ENCODE peak calls at places on chromosomes 6 and 20, in eight cellular contexts. Y is SK-N-SH, I is lower lobe of right lung, L is Panc1, K is upper lobe of right lung, B is endodermal cell, T is prostate gland, U is cardiac muscle cell. C is an unnamed sample. For H3K4me1, the result is how much of the 10 kb centered on the place peaks cover.

GRCh38 chr6:41505084-41506049 is 40.8 kb upstream of the FOXP4 start:
- DNase-seq in Y (peak), L (no peak), K (peak), U (peak), T (peak), B (peak), I (peak), C (peak)

GRCh38 chr6:57013501-57013900 is 33.0 kb upstream of the KIAA1586 start:
- DNase-seq in I (no peak), K (no peak), U (no peak), Y (no peak), T (no peak), L (no peak), B (no peak), C (peak)

GRCh38 chr20:61437280-61438206 is 185.5 kb downstream of the CDH4 start:
- DNase-seq in B (peak), K (no peak), T (peak), Y (no peak), U (peak), L (no peak), I (no peak), C (peak)

GRCh38 chr20:52078289-52078688 is 113.3 kb downstream of the ZFP64 start:
- DNase-seq in L (no peak), U (no peak), T (no peak), B (no peak), I (no peak), K (no peak), Y (no peak), C (no peak)

GRCh38 chr6:8237668-8238067 is 135.3 kb upstream of the EEF1E1 start:
- DNase-seq in I (no peak), L (no peak), U (peak), B (no peak), K (no peak), Y (peak), T (no peak), C (no peak)

GRCh38 chr6:69116658-69117057 is 481.6 kb downstream of the ADGRB3 start:
- DNase-seq in K (no peak), L (no peak), I (no peak), B (no peak), T (no peak), U (no peak), Y (no peak), C (no peak)

GRCh38 chr20:32589256-32589655 is 4.1 kb upstream of the NOL4L start:
- DNase-seq in L (no peak), B (no peak), U (no peak), T (no peak), I (no peak), Y (no peak), K (no peak), C (peak)

GRCh38 chr20:38057351-38057972 is 23.9 kb downstream of the RPRD1B start:
- DNase-seq in K (peak), T (peak), B (peak), Y (peak), L (peak), I (peak), U (peak), C (peak)

GRCh38 chr6:147205690-147206600 is 1.7 kb downstream of the STXBP5 start:
- DNase-seq in B (no peak), L (no peak), I (no peak), U (no peak), Y (peak), K (no peak), T (no peak), C (peak)

DNA sequence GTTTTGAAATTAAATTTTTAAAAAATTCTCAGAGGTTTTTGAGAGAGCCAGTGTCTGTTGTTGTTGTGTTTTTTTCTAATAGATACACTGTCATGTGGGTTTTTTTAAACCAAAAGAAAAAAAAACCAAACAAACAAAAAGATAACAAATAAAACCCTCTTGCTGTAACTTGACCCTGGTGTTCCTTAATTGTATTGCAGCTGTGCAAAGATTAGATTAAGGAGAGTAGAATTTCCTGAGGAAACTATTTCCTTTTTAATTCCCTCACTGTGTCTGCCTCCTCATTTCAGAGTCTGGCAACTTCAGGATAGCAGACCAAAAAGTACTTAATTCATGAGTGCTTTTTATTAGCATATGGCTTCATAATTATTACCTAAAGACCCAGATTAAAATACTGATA is 281.9 kb downstream of the EPM2A start:
- DNase-seq in B (no peak), K (no peak), U (no peak), L (no peak), T (no peak), Y (peak), I (no peak), C (no peak)
- TF ChIP-seq CTCF in B (peak), K (peak), U (peak), L (peak), T (no peak), Y (peak), I (peak), C (no peak)

GRCh38 chr6:137697267-137697938 is 169.7 kb upstream of the TNFAIP3 start:
- DNase-seq in K (no peak), I (no peak), B (peak), L (no peak), T (no peak), U (peak), Y (no peak), C (peak)

GRCh38 chr6:137699036-137699683 is 167.9 kb upstream of the TNFAIP3 start:
- DNase-seq in B (no peak), L (no peak), T (no peak), K (no peak), I (no peak), Y (no peak), U (no peak), C (no peak)

GRCh38 chr6:137698636-137699035 is 168.4 kb upstream of the TNFAIP3 start:
- DNase-seq in Y (no peak), B (no peak), T (no peak), U (no peak), L (no peak), K (no peak), I (no peak), C (no peak)

GRCh38 chr6:137693737-137694136 is 173.3 kb upstream of the TNFAIP3 start:
- DNase-seq in B (no peak), U (no peak), K (no peak), I (no peak), T (no peak), Y (no peak), L (no peak), C (no peak)

DNA sequence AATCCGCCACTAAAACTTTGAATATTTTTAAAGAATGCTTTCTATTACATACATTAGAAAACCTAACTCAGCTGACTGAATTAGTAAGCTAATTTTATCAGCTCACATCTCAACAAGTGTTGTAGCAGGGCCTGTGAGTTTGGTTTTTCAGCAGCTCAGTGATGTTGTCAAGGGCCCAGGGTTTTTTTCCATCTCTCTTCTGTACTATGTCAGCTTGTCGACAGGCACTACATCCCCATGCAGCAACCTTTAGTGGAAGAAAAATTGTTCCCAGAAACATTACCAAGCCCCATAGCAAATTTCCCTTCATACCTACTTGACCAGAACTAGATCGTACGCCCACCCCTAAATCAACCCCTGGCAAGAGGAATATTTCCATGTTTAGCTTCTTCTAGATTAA is 170.3 kb upstream of the TNFAIP3 start:
- DNase-seq in U (peak), I (no peak), Y (no peak), K (no peak), B (no peak), T (no peak), L (no peak), C (no peak)
- H3K27ac ChIP-seq in U (peak), I (peak), Y (no peak), K (no peak), B (no peak), T (no peak), L (peak), C (no peak)

GRCh38 chr6:163420315-163420667 is 5.8 kb downstream of the QKI start:
- DNase-seq in B (no peak), Y (no peak), T (no peak), I (no peak), U (peak), K (no peak), L (no peak), C (no peak)
- H3K4me1 ChIP-seq in B (under half), Y (under half), T (under half), I (half or more), U (under half), K (half or more), L (under half), C (under half)

DNA sequence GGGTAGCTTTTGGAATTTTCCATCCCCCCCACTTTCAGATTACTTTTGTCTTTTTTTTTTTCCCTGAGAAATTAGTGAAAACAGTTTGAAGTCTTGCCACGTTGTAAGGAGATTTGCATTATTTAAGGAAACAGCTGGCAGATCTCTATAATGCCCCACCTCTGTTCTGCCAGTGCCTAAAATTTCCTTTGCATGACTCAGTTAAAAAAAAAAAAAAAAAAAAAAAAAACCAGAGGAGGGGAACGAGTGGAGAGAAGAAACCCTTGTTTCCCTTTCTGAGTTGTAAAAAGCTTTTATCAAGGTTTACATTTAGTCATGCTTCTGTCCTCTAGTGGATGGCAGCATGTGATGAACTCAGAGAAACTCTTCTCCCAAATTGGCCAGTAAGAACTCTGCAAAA is 33.5 kb downstream of the CARMIL1 start:
- DNase-seq in L (no peak), B (no peak), K (no peak), T (no peak), U (no peak), Y (no peak), I (no peak), C (peak)
- TF ChIP-seq CTCF in L (no peak), B (peak), K (no peak), T (no peak), U (peak), Y (no peak), I (no peak), C (peak)

GRCh38 chr6:131999545-132000146 is 48.5 kb upstream of the CCN2 start:
- DNase-seq in B (no peak), T (no peak), L (no peak), U (no peak), Y (no peak), K (no peak), I (no peak), C (no peak)
- H3K27ac ChIP-seq in B (no peak), T (no peak), L (no peak), U (no peak), Y (no peak), K (no peak), I (no peak), C (no peak)

GRCh38 chr6:43705996-43706395 is 18.4 kb upstream of the MRPS18A start:
- DNase-seq in K (no peak), Y (no peak), L (no peak), T (no peak), B (no peak), I (no peak), U (no peak), C (peak)

GRCh38 chr6:43703512-43704429 is 16.2 kb upstream of the MRPS18A start:
- DNase-seq in L (no peak), U (no peak), T (no peak), I (no peak), B (no peak), K (no peak), Y (no peak), C (no peak)

GRCh38 chr6:43702147-43702521 is 14.5 kb upstream of the MRPS18A start:
- DNase-seq in I (no peak), K (no peak), Y (no peak), B (no peak), T (no peak), L (no peak), U (no peak), C (no peak)

GRCh38 chr6:43699564-43700186 is 12.1 kb upstream of the MRPS18A start:
- DNase-seq in T (peak), K (no peak), L (no peak), Y (no peak), I (no peak), B (peak), U (no peak), C (peak)

DNA sequence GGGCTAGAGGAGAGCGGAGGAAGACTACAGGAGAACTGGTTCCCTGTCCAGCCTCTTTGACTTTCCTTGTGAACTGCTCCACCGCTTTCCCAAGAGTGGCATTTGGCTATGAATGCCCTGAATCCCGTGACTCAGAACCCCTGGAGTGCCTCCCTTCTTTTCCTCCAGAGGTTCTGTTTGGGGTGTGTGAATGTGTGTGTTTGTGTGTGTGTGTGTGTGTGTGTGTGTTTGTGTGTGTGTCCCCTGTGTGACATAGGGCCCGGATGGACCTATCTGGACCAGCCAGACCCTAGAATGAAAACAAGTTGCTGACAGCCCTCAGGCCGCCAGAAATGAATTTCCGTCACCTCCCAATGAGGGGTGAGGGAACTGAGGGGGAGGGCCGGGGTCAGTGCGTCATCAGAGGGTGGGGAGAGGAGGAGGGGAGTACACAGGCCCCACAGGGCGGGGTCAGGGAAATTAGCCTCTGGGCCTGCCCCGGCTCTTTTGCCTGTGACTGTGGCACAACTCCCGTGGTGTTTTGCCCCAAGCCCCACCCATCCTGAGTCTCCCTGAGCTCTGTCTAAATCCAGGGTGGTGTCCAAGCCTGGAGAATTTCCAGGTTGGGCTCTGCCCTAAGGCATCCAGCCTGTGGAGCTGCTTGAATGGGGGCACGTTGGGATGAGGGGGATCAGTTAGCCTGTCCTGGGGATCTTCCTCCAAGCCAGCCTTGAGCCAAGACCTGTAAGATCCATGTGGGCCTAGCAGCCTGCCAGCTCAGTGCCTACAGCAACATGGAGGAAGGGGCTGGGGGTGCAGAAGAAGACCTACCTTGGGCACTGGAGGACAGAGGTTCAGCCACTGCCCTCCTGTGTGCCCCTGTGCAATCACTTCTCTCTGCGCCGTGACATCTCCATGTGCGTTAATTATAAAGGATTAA is 15.2 kb upstream of the MRPS18A start:
- DNase-seq in I (peak), B (peak), Y (no peak), T (no peak), L (no peak), U (peak), K (peak), C (peak)
- H3K4me1 ChIP-seq in I (half or more), B (under half), Y (under half), T (under half), L (under half), U (under half), K (half or more), C (under half)

DNA sequence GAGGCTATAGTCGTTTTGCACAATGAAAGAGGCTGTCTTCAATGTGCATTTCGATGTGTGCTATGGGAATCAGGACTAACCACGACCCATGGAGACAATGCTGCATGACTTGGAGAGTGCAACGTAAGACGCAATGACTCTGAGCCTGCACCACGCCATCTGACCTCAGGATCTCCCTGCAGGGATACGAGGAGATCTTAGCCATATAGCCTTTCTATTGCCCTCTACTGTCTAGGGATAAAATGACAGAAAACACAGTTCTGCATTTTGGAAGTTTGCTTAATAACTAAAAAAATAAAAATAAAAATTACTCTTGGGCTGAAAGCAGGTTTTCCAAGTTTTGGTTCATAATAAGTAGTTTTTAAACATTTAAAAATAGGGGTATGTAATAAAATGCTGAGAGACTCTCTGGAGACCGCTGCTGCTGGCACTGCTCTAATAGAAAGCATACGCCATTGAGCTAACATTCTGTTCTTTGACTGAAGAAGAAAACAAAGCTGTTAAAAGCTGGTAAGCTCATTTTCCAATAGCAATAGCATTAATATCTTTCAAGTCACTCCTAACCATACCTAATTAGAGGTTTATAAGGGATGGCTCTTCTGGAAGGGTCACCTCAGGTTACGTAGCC is 87.2 kb downstream of the PDE7B start:
- DNase-seq in I (no peak), T (no peak), Y (peak), U (no peak), B (peak), K (no peak), L (no peak), C (peak)
- TF ChIP-seq CTCF in I (peak), T (peak), Y (peak), U (peak), B (peak), K (peak), L (peak), C (peak)

DNA sequence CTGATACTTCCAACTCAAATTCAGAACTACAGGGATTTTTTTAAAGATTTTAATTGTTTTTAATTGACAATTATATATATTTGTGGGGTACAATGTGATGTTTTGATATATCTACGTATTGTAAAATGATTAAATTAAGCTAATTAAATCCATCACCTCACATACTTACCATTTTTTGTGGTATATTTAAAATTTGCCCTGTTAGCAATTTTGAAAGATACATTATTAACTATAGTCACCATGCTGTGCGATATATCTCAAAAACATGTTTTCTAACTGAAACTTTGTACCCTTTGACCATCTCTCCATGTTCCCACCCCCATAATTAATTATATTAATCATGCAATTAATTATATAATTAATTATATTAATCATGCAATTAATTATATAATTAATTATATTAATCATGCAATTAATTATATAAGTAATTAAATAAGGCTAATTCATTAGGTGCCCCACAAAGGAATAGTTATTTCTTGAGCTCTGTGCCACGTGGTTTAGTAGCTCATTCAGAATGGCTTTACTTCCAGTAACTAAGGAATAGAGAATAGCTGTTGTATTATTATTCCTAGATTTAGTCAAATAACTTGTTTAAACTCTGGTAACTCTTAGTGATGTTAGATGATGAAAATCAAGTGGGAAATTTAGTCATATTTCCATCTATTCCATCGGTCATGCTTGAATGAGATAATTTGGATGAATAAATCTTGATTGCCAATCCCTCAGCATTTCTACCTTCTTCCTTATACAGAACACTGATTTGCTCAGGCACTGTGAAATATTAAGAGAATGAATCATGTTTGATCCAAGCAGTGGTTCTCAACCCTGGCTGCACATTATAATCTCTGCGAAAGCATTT is 25.1 kb downstream of the LOC128125822 start:
- DNase-seq in K (no peak), B (no peak), I (no peak), T (no peak), L (no peak), Y (no peak), U (no peak), C (peak)
- H3K27ac ChIP-seq in K (no peak), B (no peak), I (no peak), T (no peak), L (no peak), Y (peak), U (no peak), C (no peak)

C was measured in fibroblast of lung.